ENCODE peak calls at places on chromosomes 13 and 19, in five cellular contexts. K, P, Z, R and J are unnamed samples.

GRCh38 chr19:45125975-45126493 is 33.1 kb downstream of the PPP1R37 start:
- DNase-seq in K (peak; percentile 79), P (peak; percentile 72), Z (no peak), R (peak; percentile 71), J (peak; percentile 15)

GRCh38 chr13:93224545-93224944 is 2.1 kb upstream of the GPC6 start:
- DNase-seq in K (no peak), P (no peak), Z (no peak), R (no peak), J (no peak)

GRCh38 chr13:36530050-36530789 is 97.9 kb downstream of the CCNA1 start:
- DNase-seq in K (no peak), P (no peak), Z (no peak), R (no peak), J (peak; percentile 36)

GRCh38 chr19:6730941-6731670 is 6.3 kb downstream of the GPR108 start:
- DNase-seq in K (no peak), P (no peak), Z (no peak), R (no peak), J (no peak)

GRCh38 chr13:58933475-58933874 is 1230.3 kb downstream of the DIAPH3 start:
- DNase-seq in K (no peak), P (no peak), Z (no peak), R (no peak), J (no peak)

GRCh38 chr19:7377196-7377595 is 28.5 kb downstream of the ARHGEF18 start:
- DNase-seq in K (no peak), P (no peak), Z (no peak), R (no peak), J (no peak)

GRCh38 chr19:46015961-46016425 is 6.9 kb downstream of the PGLYRP1 start:
- DNase-seq in K (peak; percentile 47), P (peak; percentile 43), Z (no peak), R (peak; percentile 65), J (no peak)

GRCh38 chr13:93559718-93560117 is 333.1 kb downstream of the GPC6 start:
- DNase-seq in K (no peak), P (no peak), Z (no peak), R (peak; percentile 76), J (peak; percentile 15)

GRCh38 chr19:2324220-2324948 is 4.0 kb downstream of the LSM7 start:
- DNase-seq in K (no peak), P (no peak), Z (no peak), R (no peak), J (no peak)

GRCh38 chr13:30719521-30719914 is 15.8 kb upstream of the ALOX5AP start:
- DNase-seq in K (no peak), P (no peak), Z (no peak), R (no peak), J (no peak)

GRCh38 chr19:28150129-28150528 is 1062.8 kb downstream of the UQCRFS1 start:
- DNase-seq in K (no peak), P (no peak), Z (no peak), R (no peak), J (no peak)

GRCh38 chr13:79663420-79663819 is 182.5 kb downstream of the NDFIP2 start:
- DNase-seq in K (no peak), P (no peak), Z (no peak), R (no peak), J (no peak)

GRCh38 chr19:12782424-12783225 is 7.3 kb upstream of the HOOK2 start:
- DNase-seq in K (peak; percentile 93), P (peak; percentile 97), Z (peak; percentile 95), R (peak; percentile 89), J (peak; percentile 65)

GRCh38 chr13:98300956-98301641 is 124.0 kb upstream of the RNF113B start:
- DNase-seq in K (no peak), P (no peak), Z (no peak), R (peak; percentile 20), J (no peak)

GRCh38 chr19:47699360-47699917 is 13.8 kb upstream of the EHD2 start:
- DNase-seq in K (peak; percentile 71), P (peak; percentile 58), Z (no peak), R (peak; percentile 56), J (no peak)

GRCh38 chr13:28327761-28328607 is 166.9 kb downstream of the FLT1 start:
- DNase-seq in K (no peak), P (no peak), Z (no peak), R (no peak), J (no peak)

GRCh38 chr13:93882086-93882651 is 597.3 kb downstream of the DCT start:
- DNase-seq in K (no peak), P (no peak), Z (no peak), R (peak; percentile 34), J (no peak)

GRCh38 chr19:18718846-18719458 is 35.5 kb downstream of the CRTC1 start:
- DNase-seq in K (no peak), P (no peak), Z (no peak), R (no peak), J (no peak)

GRCh38 chr19:49908480-49909420 is 12.1 kb upstream of the IL4I1 start:
- DNase-seq in K (no peak), P (no peak), Z (no peak), R (no peak), J (no peak)

GRCh38 chr13:50677687-50678463 is 165.6 kb downstream of the DLEU7 start:
- DNase-seq in K (no peak), P (no peak), Z (no peak), R (peak; percentile 59), J (no peak)

GRCh38 chr19:54434862-54435174 is 14.2 kb upstream of the LENG8 start:
- DNase-seq in K (no peak), P (no peak), Z (no peak), R (no peak), J (no peak)

GRCh38 chr13:83221813-83222241 is 660.4 kb downstream of the SLITRK1 start:
- DNase-seq in K (no peak), P (no peak), Z (no peak), R (no peak), J (peak; percentile 71)

GRCh38 chr13:99542788-99543406 is 41.6 kb downstream of the TM9SF2 start:
- DNase-seq in K (peak; percentile 48), P (no peak), Z (no peak), R (no peak), J (no peak)

GRCh38 chr19:44986389-44986788 is 14.9 kb upstream of the RELB start:
- DNase-seq in K (no peak), P (no peak), Z (no peak), R (no peak), J (no peak)

GRCh38 chr13:56187331-56187730 is 953.4 kb upstream of the PRR20A start:
- DNase-seq in K (no peak), P (no peak), Z (no peak), R (no peak), J (no peak)

GRCh38 chr13:110289174-110289573 is 17.8 kb downstream of the COL4A1 start:
- DNase-seq in K (no peak), P (no peak), Z (no peak), R (no peak), J (no peak)

GRCh38 chr19:45142728-45143115 is 18.1 kb downstream of the NKPD1 start:
- DNase-seq in K (no peak), P (no peak), Z (no peak), R (no peak), J (no peak)

GRCh38 chr19:10230155-10230903 is 802 bp downstream of the S1PR2 start:
- DNase-seq in K (peak; percentile 60), P (peak; percentile 67), Z (no peak), R (no peak), J (no peak)

GRCh38 chr13:76683854-76684253 is 202.4 kb downstream of the KCTD12 start:
- DNase-seq in K (no peak), P (no peak), Z (no peak), R (no peak), J (no peak)